ENCODE peak calls at places on chromosome 15, in nine cellular contexts. One of them, this sample, is unnamed.

GRCh38 chr15:89822951-89823701 is 8.5 kb upstream of the ANPEP start:
- DNase-seq in T-helper 9 cell: no peak
- DNase-seq in cerebellar cortex: no peak
- DNase-seq in tibial artery: no peak
- DNase-seq in activated T-cell treated with anti-CD3 and anti-CD28 coated beads for 48 hours: no peak
- DNase-seq in fibroblast of pulmonary artery: peak; percentile 40
- DNase-seq in renal cortical epithelial cell: peak; percentile 64
- DNase-seq in stimulated activated CD4-positive, alpha-beta T cell treated with anti-CD3 and anti-CD28 coated beads, Interleukin-15, amount 100 ng/mL, for 1 hour: no peak
- DNase-seq in activated naive CD4-positive, alpha-beta T cell: no peak
- DNase-seq in this sample: no peak

GRCh38 chr15:70507772-70508351 is 255.5 kb downstream of the UACA start:
- DNase-seq in activated naive CD4-positive, alpha-beta T cell: no peak
- DNase-seq in fibroblast of pulmonary artery: peak; percentile 65
- DNase-seq in T-helper 9 cell: no peak
- DNase-seq in stimulated activated CD4-positive, alpha-beta T cell treated with anti-CD3 and anti-CD28 coated beads, Interleukin-15, amount 100 ng/mL, for 1 hour: no peak
- DNase-seq in tibial artery: no peak
- DNase-seq in renal cortical epithelial cell: peak; percentile 99
- DNase-seq in activated T-cell treated with anti-CD3 and anti-CD28 coated beads for 48 hours: no peak
- DNase-seq in cerebellar cortex: no peak
- DNase-seq in this sample: no peak

GRCh38 chr15:70636540-70637165 is 126.7 kb downstream of the UACA start:
- DNase-seq in activated T-cell treated with anti-CD3 and anti-CD28 coated beads for 48 hours: no peak
- DNase-seq in tibial artery: no peak
- DNase-seq in cerebellar cortex: peak; percentile 48
- DNase-seq in renal cortical epithelial cell: peak; percentile 32
- DNase-seq in T-helper 9 cell: no peak
- DNase-seq in stimulated activated CD4-positive, alpha-beta T cell treated with anti-CD3 and anti-CD28 coated beads, Interleukin-15, amount 100 ng/mL, for 1 hour: no peak
- DNase-seq in activated naive CD4-positive, alpha-beta T cell: no peak
- DNase-seq in fibroblast of pulmonary artery: peak; percentile 33
- DNase-seq in this sample: no peak

GRCh38 chr15:84816694-84817460 is at the start of gene ALPK3:
- DNase-seq in renal cortical epithelial cell: no peak
- DNase-seq in tibial artery: peak; percentile 67
- DNase-seq in activated naive CD4-positive, alpha-beta T cell: no peak
- DNase-seq in stimulated activated CD4-positive, alpha-beta T cell treated with anti-CD3 and anti-CD28 coated beads, Interleukin-15, amount 100 ng/mL, for 1 hour: no peak
- DNase-seq in cerebellar cortex: no peak
- DNase-seq in T-helper 9 cell: no peak
- DNase-seq in activated T-cell treated with anti-CD3 and anti-CD28 coated beads for 48 hours: no peak
- DNase-seq in fibroblast of pulmonary artery: no peak
- DNase-seq in this sample: no peak

GRCh38 chr15:49769225-49769624 is 148.4 kb downstream of the DTWD1 start:
- DNase-seq in cerebellar cortex: no peak
- DNase-seq in activated naive CD4-positive, alpha-beta T cell: no peak
- DNase-seq in tibial artery: no peak
- DNase-seq in stimulated activated CD4-positive, alpha-beta T cell treated with anti-CD3 and anti-CD28 coated beads, Interleukin-15, amount 100 ng/mL, for 1 hour: no peak
- DNase-seq in activated T-cell treated with anti-CD3 and anti-CD28 coated beads for 48 hours: no peak
- DNase-seq in T-helper 9 cell: no peak
- DNase-seq in fibroblast of pulmonary artery: no peak
- DNase-seq in renal cortical epithelial cell: no peak
- DNase-seq in this sample: no peak

GRCh38 chr15:64455951-64456350 is 4.4 kb upstream of the ZNF609 start:
- DNase-seq in stimulated activated CD4-positive, alpha-beta T cell treated with anti-CD3 and anti-CD28 coated beads, Interleukin-15, amount 100 ng/mL, for 1 hour: no peak
- DNase-seq in activated T-cell treated with anti-CD3 and anti-CD28 coated beads for 48 hours: no peak
- DNase-seq in T-helper 9 cell: no peak
- DNase-seq in fibroblast of pulmonary artery: no peak
- DNase-seq in cerebellar cortex: no peak
- DNase-seq in tibial artery: peak; percentile 68
- DNase-seq in renal cortical epithelial cell: peak; percentile 41
- DNase-seq in activated naive CD4-positive, alpha-beta T cell: no peak
- DNase-seq in this sample: peak; percentile 29

GRCh38 chr15:75641603-75642002 is 1.6 kb upstream of the IMP3 start:
- DNase-seq in cerebellar cortex: no peak
- DNase-seq in stimulated activated CD4-positive, alpha-beta T cell treated with anti-CD3 and anti-CD28 coated beads, Interleukin-15, amount 100 ng/mL, for 1 hour: no peak
- DNase-seq in renal cortical epithelial cell: no peak
- DNase-seq in fibroblast of pulmonary artery: no peak
- DNase-seq in tibial artery: no peak
- DNase-seq in activated naive CD4-positive, alpha-beta T cell: no peak
- DNase-seq in T-helper 9 cell: no peak
- DNase-seq in activated T-cell treated with anti-CD3 and anti-CD28 coated beads for 48 hours: no peak
- DNase-seq in this sample: no peak

GRCh38 chr15:69548771-69549170 is 96.2 kb downstream of the RPLP1 start:
- DNase-seq in T-helper 9 cell: no peak
- DNase-seq in tibial artery: no peak
- DNase-seq in stimulated activated CD4-positive, alpha-beta T cell treated with anti-CD3 and anti-CD28 coated beads, Interleukin-15, amount 100 ng/mL, for 1 hour: no peak
- DNase-seq in cerebellar cortex: no peak
- DNase-seq in fibroblast of pulmonary artery: no peak
- DNase-seq in renal cortical epithelial cell: peak; percentile 34
- DNase-seq in activated T-cell treated with anti-CD3 and anti-CD28 coated beads for 48 hours: no peak
- DNase-seq in activated naive CD4-positive, alpha-beta T cell: no peak
- DNase-seq in this sample: no peak

GRCh38 chr15:66472176-66472999 is 25.2 kb downstream of the SNAPC5 start:
- DNase-seq in T-helper 9 cell: peak; percentile 15
- DNase-seq in cerebellar cortex: no peak
- DNase-seq in activated T-cell treated with anti-CD3 and anti-CD28 coated beads for 48 hours: no peak
- DNase-seq in renal cortical epithelial cell: peak; percentile 76
- DNase-seq in tibial artery: no peak
- DNase-seq in stimulated activated CD4-positive, alpha-beta T cell treated with anti-CD3 and anti-CD28 coated beads, Interleukin-15, amount 100 ng/mL, for 1 hour: no peak
- DNase-seq in fibroblast of pulmonary artery: peak; percentile 41
- DNase-seq in activated naive CD4-positive, alpha-beta T cell: no peak
- DNase-seq in this sample: no peak

GRCh38 chr15:78313383-78313782 is 14.0 kb upstream of the SKIC8 start:
- DNase-seq in renal cortical epithelial cell: no peak
- DNase-seq in cerebellar cortex: no peak
- DNase-seq in stimulated activated CD4-positive, alpha-beta T cell treated with anti-CD3 and anti-CD28 coated beads, Interleukin-15, amount 100 ng/mL, for 1 hour: no peak
- DNase-seq in tibial artery: no peak
- DNase-seq in activated naive CD4-positive, alpha-beta T cell: no peak
- DNase-seq in activated T-cell treated with anti-CD3 and anti-CD28 coated beads for 48 hours: no peak
- DNase-seq in fibroblast of pulmonary artery: no peak
- DNase-seq in T-helper 9 cell: no peak
- DNase-seq in this sample: no peak

GRCh38 chr15:29043731-29044485 is 158.1 kb downstream of the APBA2 start:
- DNase-seq in tibial artery: no peak
- DNase-seq in cerebellar cortex: no peak
- DNase-seq in renal cortical epithelial cell: no peak
- DNase-seq in T-helper 9 cell: no peak
- DNase-seq in activated naive CD4-positive, alpha-beta T cell: no peak
- DNase-seq in fibroblast of pulmonary artery: peak; percentile 43
- DNase-seq in activated T-cell treated with anti-CD3 and anti-CD28 coated beads for 48 hours: no peak
- DNase-seq in stimulated activated CD4-positive, alpha-beta T cell treated with anti-CD3 and anti-CD28 coated beads, Interleukin-15, amount 100 ng/mL, for 1 hour: no peak
- DNase-seq in this sample: no peak